ENCODE peak calls at places on chromosomes 11 and 22, in five cellular contexts. A, F, K, Y and P are unnamed samples.

GRCh38 chr11:10526974-10527918 is 13.7 kb downstream of the RNF141 start:
- DNase-seq in A (no peak), K (no peak), F (no peak), Y (no peak), P (no peak)

GRCh38 chr11:120168960-120169681 is 31.2 kb upstream of the TRIM29 start:
- DNase-seq in Y (peak), K (peak), F (peak), A (peak), P (peak)

GRCh38 chr11:72116019-72116755 is 3.7 kb upstream of the ANAPC15 start:
- DNase-seq in Y (no peak), K (no peak), A (no peak), F (no peak), P (no peak)

GRCh38 chr22:45627489-45628233 is 44.0 kb upstream of the ATXN10 start:
- DNase-seq in Y (peak), F (no peak), K (no peak), A (no peak), P (no peak)

GRCh38 chr22:38768036-38768435 is 12.2 kb upstream of the SUN2 start:
- DNase-seq in K (no peak), A (no peak), F (no peak), Y (no peak), P (no peak)

GRCh38 chr11:13446444-13446843 is 16.6 kb downstream of the BTBD10 start:
- DNase-seq in Y (no peak), A (no peak), F (no peak), K (no peak), P (no peak)

GRCh38 chr11:3086671-3087150 is 29.5 kb upstream of the CARS1 start:
- DNase-seq in K (no peak), A (no peak), Y (no peak), F (no peak), P (no peak)

GRCh38 chr11:3091846-3092602 is 34.8 kb upstream of the CARS1 start:
- DNase-seq in K (peak), A (peak), F (no peak), Y (peak), P (peak)

GRCh38 chr11:76588455-76589325 is 81.9 kb downstream of the LRRC32 start:
- DNase-seq in F (peak), Y (no peak), A (peak), K (peak), P (peak)

GRCh38 chr22:36322602-36322915 is 65.2 kb downstream of the MYH9 start:
- DNase-seq in Y (no peak), K (no peak), F (no peak), A (no peak), P (peak)

GRCh38 chr11:77908835-77909234 is 85.6 kb downstream of the INTS4 start:
- DNase-seq in A (no peak), Y (no peak), F (no peak), K (no peak), P (no peak)

GRCh38 chr11:559712-560304 is 730 bp downstream of the LMNTD2 start:
- DNase-seq in A (no peak), Y (no peak), K (peak), F (no peak), P (no peak)

GRCh38 chr22:24093855-24094254 is 82.8 kb downstream of the CABIN1 start:
- DNase-seq in F (no peak), K (no peak), A (no peak), Y (no peak), P (no peak)

GRCh38 chr11:125236072-125236825 is 71.7 kb downstream of the PKNOX2 start:
- DNase-seq in Y (no peak), F (no peak), K (no peak), A (no peak), P (no peak)

GRCh38 chr11:133520707-133521106 is 11.6 kb downstream of the OPCML start:
- DNase-seq in K (peak), F (peak), A (no peak), Y (no peak), P (peak)

GRCh38 chr22:27711756-27712155 is 89.8 kb downstream of the MN1 start:
- DNase-seq in Y (no peak), K (no peak), A (no peak), F (no peak), P (no peak)

GRCh38 chr22:35154937-35155387 is 89.0 kb downstream of the ISX start:
- DNase-seq in Y (peak), K (peak), F (no peak), A (peak), P (peak)

GRCh38 chr11:13016415-13016814 is 7.3 kb downstream of the RASSF10 start:
- DNase-seq in Y (no peak), F (no peak), K (no peak), A (no peak), P (no peak)

GRCh38 chr11:44357734-44358133 is 47.8 kb upstream of the ALX4 start:
- DNase-seq in A (no peak), F (no peak), K (no peak), Y (no peak), P (no peak)

GRCh38 chr22:26536762-26537134 is 24.5 kb upstream of the TFIP11 start:
- DNase-seq in F (no peak), Y (no peak), A (no peak), K (no peak), P (no peak)

GRCh38 chr22:35538801-35539321 is 1.8 kb upstream of the RASD2 start:
- DNase-seq in F (no peak), K (no peak), Y (peak), A (no peak), P (no peak)

GRCh38 chr11:67045314-67045713 is 11.3 kb upstream of the RHOD start:
- DNase-seq in A (no peak), Y (no peak), K (no peak), F (no peak), P (no peak)

GRCh38 chr11:58958500-58958899 is 19.2 kb downstream of the GLYATL1 start:
- DNase-seq in Y (peak), F (no peak), K (peak), A (no peak), P (peak)

GRCh38 chr11:44311339-44312261 is 1.7 kb upstream of the ALX4 start:
- DNase-seq in A (no peak), F (no peak), Y (no peak), K (no peak), P (no peak)

GRCh38 chr11:3867209-3868071 is 12.0 kb downstream of the STIM1 start:
- DNase-seq in Y (no peak), F (peak), A (peak), K (peak), P (peak)

GRCh38 chr11:76799061-76799804 is 16.1 kb downstream of the TSKU start:
- DNase-seq in F (peak), K (peak), Y (peak), A (peak), P (peak)

GRCh38 chr22:18057568-18058209 is 20.1 kb upstream of the PEX26 start:
- DNase-seq in K (peak), Y (peak), F (peak), A (no peak), P (peak)

GRCh38 chr11:118485273-118485672 is 42.0 kb upstream of the TTC36 start:
- DNase-seq in Y (no peak), K (no peak), A (no peak), F (no peak), P (no peak)

GRCh38 chr11:129435499-129436245 is 60.0 kb downstream of the BARX2 start:
- DNase-seq in F (no peak), K (no peak), Y (no peak), A (no peak), P (no peak)

GRCh38 chr11:44031549-44031948 is 16.2 kb upstream of the ACCSL start:
- DNase-seq in A (no peak), Y (no peak), K (no peak), F (no peak), P (no peak)

GRCh38 chr11:35825386-35825785 is 118.5 kb upstream of the LDLRAD3 start:
- DNase-seq in Y (no peak), F (no peak), K (no peak), A (no peak), P (no peak)

GRCh38 chr11:64181506-64182411 is 4.2 kb upstream of the STIP1 start:
- DNase-seq in Y (peak), F (peak), K (peak), A (peak), P (peak)

GRCh38 chr11:79956061-79956460 is 515.2 kb upstream of the TENM4 start:
- DNase-seq in K (no peak), Y (no peak), A (no peak), F (no peak), P (no peak)

GRCh38 chr11:34214961-34215805 is 109.8 kb downstream of the NAT10 start:
- DNase-seq in F (no peak), K (no peak), Y (no peak), A (no peak), P (no peak)

DNA sequence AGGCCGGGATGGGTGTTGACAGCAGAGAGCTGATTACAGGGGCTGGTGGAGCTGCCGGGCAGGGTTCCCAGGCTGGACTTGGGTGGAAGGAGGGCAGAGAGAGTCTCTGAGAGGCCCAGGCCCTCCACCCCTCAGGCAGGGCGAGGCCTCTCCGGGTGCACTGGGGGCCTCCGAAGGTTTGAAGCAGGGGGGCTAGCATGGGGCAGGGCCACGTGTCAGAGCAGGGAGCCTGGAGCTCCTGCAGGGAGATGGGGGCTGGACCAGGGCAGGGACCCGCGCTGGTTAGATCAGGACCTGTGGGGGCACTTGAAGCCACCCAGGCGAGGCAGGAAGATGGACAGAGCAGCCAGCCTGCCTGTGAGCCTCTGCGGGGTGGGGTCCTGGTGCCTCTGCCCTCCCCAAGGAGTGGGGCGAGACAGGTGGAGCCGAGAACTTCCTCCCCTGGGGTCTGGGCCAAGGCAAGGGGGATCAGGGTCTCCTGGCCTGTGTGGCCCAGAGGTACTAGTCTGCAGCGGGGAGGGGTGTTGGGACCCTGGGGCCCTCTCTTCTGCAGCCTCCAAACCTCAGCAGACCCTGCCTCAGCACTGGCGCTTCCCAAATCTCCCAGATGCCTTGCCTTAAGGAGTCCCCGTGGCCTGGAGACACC is 911 bp downstream of the PANX2 start:
- DNase-seq in Y (peak), F (no peak), K (no peak), A (no peak), P (no peak)
- TF ChIP-seq CTCF in Y (no peak), F (no peak), K (no peak), A (no peak), P (no peak)

DNA sequence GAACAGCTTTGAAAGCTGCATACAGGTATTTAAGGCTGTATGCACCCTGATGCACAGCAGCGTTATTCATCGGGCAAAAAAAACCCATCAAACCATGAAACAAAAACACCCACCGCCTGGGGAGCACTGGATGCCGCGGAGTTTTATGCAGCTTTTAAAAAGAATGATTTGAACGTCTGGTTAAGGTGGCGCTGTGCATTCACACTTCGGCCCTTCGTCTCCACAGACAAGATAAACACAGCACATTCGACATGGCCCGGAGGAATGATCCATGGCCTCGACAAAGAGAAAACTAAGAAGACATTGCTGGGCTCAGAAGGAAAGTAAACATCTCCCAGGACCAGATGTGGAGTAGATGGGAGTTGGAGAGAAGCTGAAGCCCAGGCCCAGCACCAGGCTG is 40.8 kb upstream of the GAL start:
- DNase-seq in F (no peak), K (no peak), A (no peak), Y (no peak), P (no peak)
- TF ChIP-seq CTCF in F (no peak), K (no peak), A (no peak), Y (no peak), P (no peak)

GRCh38 chr11:33182246-33182878 is 21.1 kb upstream of the CSTF3 start:
- DNase-seq in F (no peak), A (no peak), K (no peak), Y (no peak), P (no peak)
- TF ChIP-seq CTCF in F (no peak), A (no peak), K (no peak), Y (no peak), P (no peak)

GRCh38 chr11:18203723-18204122 is 31.1 kb downstream of the MRGPRX4 start:
- DNase-seq in F (no peak), K (no peak), A (no peak), Y (no peak), P (no peak)
- TF ChIP-seq CTCF in F (no peak), K (no peak), A (peak), Y (no peak), P (no peak)